ENCODE peak calls at places on chromosomes 16 and 17, in ten cellular contexts. Q is HTR-8/SVneo; J is WTC11; R is mucosa of gallbladder; H is psoas muscle; O is stromal cell of bone marrow; Y is HCEC 1CT; A is SHP77; F is skeletal muscle cell; V is activated T-cell treated with anti-CD3 and anti-CD28 coated beads, Interleukin-2, amount 50 U/mL, for 72 hours. W is an unnamed sample.

GRCh38 chr16:66619534-66620418 is 15.3 kb downstream of the CMTM3 start:
- DNase-seq in Q (peak; percentile 22), J (no peak), R (no peak), H (no peak), O (peak; percentile 53), Y (peak; percentile 68), A (no peak), F (peak; percentile 89), V (no peak), W (no peak)

GRCh38 chr16:70805787-70806186 is 4.8 kb upstream of the VAC14 start:
- DNase-seq in Q (peak; percentile 48), J (no peak), R (no peak), H (no peak), O (peak; percentile 41), Y (peak; percentile 94), A (no peak), F (peak; percentile 39), V (no peak), W (no peak)

GRCh38 chr17:76670020-76670707 is 26.6 kb upstream of the ST6GALNAC1 start:
- DNase-seq in Q (no peak), J (no peak), R (peak; percentile 67), H (no peak), O (no peak), Y (no peak), A (no peak), F (no peak), V (no peak), W (no peak)

GRCh38 chr16:802914-803750 is 2.6 kb upstream of the GNG13 start:
- DNase-seq in Q (no peak), J (no peak), R (no peak), H (no peak), O (no peak), Y (no peak), A (no peak), F (no peak), V (no peak), W (no peak)

GRCh38 chr17:49681336-49681735 is 3.4 kb upstream of the SPOP start:
- DNase-seq in Q (no peak), J (no peak), R (no peak), H (no peak), O (no peak), Y (no peak), A (no peak), F (no peak), V (no peak), W (no peak)

GRCh38 chr17:50439008-50439407 is 13.0 kb downstream of the ACSF2 start:
- DNase-seq in Q (no peak), J (no peak), R (no peak), H (no peak), O (no peak), Y (no peak), A (no peak), F (no peak), V (no peak), W (no peak)

GRCh38 chr17:2008332-2009126 is 16.6 kb downstream of the RTN4RL1 start:
- DNase-seq in Q (no peak), J (no peak), R (no peak), H (peak; percentile 21), O (no peak), Y (no peak), A (no peak), F (no peak), V (no peak), W (no peak)

GRCh38 chr16:2450535-2450934 is 9.4 kb upstream of the TEDC2 start:
- DNase-seq in Q (no peak), J (no peak), R (no peak), H (no peak), O (no peak), Y (no peak), A (no peak), F (no peak), V (no peak), W (no peak)

GRCh38 chr16:71902656-71903365 is 7.5 kb downstream of the IST1 start:
- DNase-seq in Q (no peak), J (no peak), R (no peak), H (no peak), O (no peak), Y (no peak), A (no peak), F (no peak), V (no peak), W (no peak)

GRCh38 chr17:20562587-20562986 is 16.9 kb upstream of the CDRT15L2 start:
- DNase-seq in Q (no peak), J (no peak), R (no peak), H (no peak), O (no peak), Y (no peak), A (no peak), F (no peak), V (no peak), W (no peak)

GRCh38 chr16:65064131-65064530 is 57.7 kb downstream of the CDH11 start:
- DNase-seq in Q (no peak), J (no peak), R (no peak), H (no peak), O (no peak), Y (no peak), A (no peak), F (no peak), V (no peak), W (no peak)

GRCh38 chr17:8185580-8186445 is 4.2 kb downstream of the BORCS6 start:
- DNase-seq in Q (peak; percentile 82), J (peak; percentile 92), R (peak; percentile 94), H (peak; percentile 94), O (no peak), Y (peak; percentile 36), A (peak; percentile 86), F (no peak), V (peak; percentile 84), W (peak; percentile 91)

GRCh38 chr17:17819561-17819995 is 17.2 kb downstream of the SREBF1 start:
- DNase-seq in Q (peak; percentile 72), J (no peak), R (peak; percentile 91), H (peak; percentile 85), O (no peak), Y (peak; percentile 84), A (peak; percentile 82), F (peak; percentile 74), V (peak; percentile 92), W (peak; percentile 39)

GRCh38 chr17:1834378-1835149 is 4.8 kb downstream of the RPA1 start:
- DNase-seq in Q (no peak), J (no peak), R (no peak), H (no peak), O (no peak), Y (no peak), A (no peak), F (no peak), V (peak; percentile 59), W (no peak)

GRCh38 chr17:74549343-74549742 is 3.4 kb upstream of the CD300C start:
- DNase-seq in Q (no peak), J (no peak), R (no peak), H (no peak), O (no peak), Y (no peak), A (no peak), F (no peak), V (no peak), W (no peak)

GRCh38 chr17:34386343-34386924 is 23.4 kb upstream of the CCL1 start:
- DNase-seq in Q (no peak), J (no peak), R (no peak), H (no peak), O (no peak), Y (no peak), A (no peak), F (no peak), V (no peak), W (no peak)

GRCh38 chr16:67663151-67663876 is 2.6 kb downstream of the PARD6A start:
- DNase-seq in Q (no peak), J (peak; percentile 81), R (no peak), H (peak; percentile 58), O (no peak), Y (peak; percentile 30), A (peak; percentile 27), F (no peak), V (peak; percentile 62), W (no peak)

GRCh38 chr17:77107506-77108433 is 33.0 kb upstream of the SEC14L1 start:
- DNase-seq in Q (no peak), J (no peak), R (no peak), H (no peak), O (no peak), Y (no peak), A (no peak), F (no peak), V (peak; percentile 76), W (peak; percentile 21)

GRCh38 chr16:50438041-50438437 is 69.3 kb upstream of the BRD7 start:
- DNase-seq in Q (no peak), J (no peak), R (no peak), H (no peak), O (no peak), Y (no peak), A (no peak), F (no peak), V (no peak), W (no peak)

GRCh38 chr16:30548392-30549255 is 9.6 kb downstream of the ZNF764 start:
- DNase-seq in Q (no peak), J (no peak), R (no peak), H (no peak), O (no peak), Y (no peak), A (no peak), F (no peak), V (no peak), W (no peak)

GRCh38 chr17:27452828-27453227 is 3.4 kb upstream of the KSR1 start:
- DNase-seq in Q (no peak), J (no peak), R (no peak), H (no peak), O (no peak), Y (no peak), A (no peak), F (no peak), V (no peak), W (no peak)

GRCh38 chr16:49281843-49282642 is 405 bp upstream of the CBLN1 start:
- DNase-seq in Q (no peak), J (peak; percentile 92), R (peak; percentile 88), H (peak; percentile 89), O (peak; percentile 22), Y (no peak), A (peak; percentile 55), F (no peak), V (peak; percentile 88), W (no peak)

GRCh38 chr16:55701442-55702319 is 45.9 kb downstream of the SLC6A2 start:
- DNase-seq in Q (peak; percentile 15), J (peak; percentile 71), R (peak; percentile 42), H (peak; percentile 69), O (peak; percentile 3), Y (peak; percentile 37), A (peak; percentile 14), F (no peak), V (peak; percentile 55), W (no peak)

GRCh38 chr16:84410361-84411138 is 42.2 kb downstream of the ATP2C2 start:
- DNase-seq in Q (no peak), J (no peak), R (no peak), H (no peak), O (no peak), Y (no peak), A (no peak), F (no peak), V (no peak), W (no peak)

GRCh38 chr17:49522329-49522890 is 27.3 kb downstream of the NGFR start:
- DNase-seq in Q (no peak), J (peak; percentile 2), R (no peak), H (no peak), O (no peak), Y (no peak), A (no peak), F (no peak), V (no peak), W (no peak)

GRCh38 chr17:32819035-32819434 is 57.9 kb downstream of the MYO1D start:
- DNase-seq in Q (no peak), J (no peak), R (no peak), H (no peak), O (peak; percentile 66), Y (peak; percentile 15), A (no peak), F (no peak), V (no peak), W (no peak)

GRCh38 chr16:70460737-70461261 is 6.4 kb downstream of the FCSK start:
- DNase-seq in Q (no peak), J (no peak), R (no peak), H (no peak), O (no peak), Y (no peak), A (no peak), F (no peak), V (no peak), W (no peak)

GRCh38 chr16:58264007-58264406 is 30.8 kb downstream of the PRSS54 start:
- DNase-seq in Q (no peak), J (no peak), R (no peak), H (no peak), O (no peak), Y (no peak), A (no peak), F (no peak), V (no peak), W (no peak)

W was measured in activated gamma-delta T cell treated with Interleukin-2 at 50 U/mL for 16 hours.